ENCODE peak calls at places on chromosomes 12 and 14, in five cellular contexts. W is K562, J is SK-N-SH, N is HepG2, S is GM12878. Z is an unnamed sample.

GRCh38 chr14:47959753-47960152 is 284.3 kb upstream of the MDGA2 start:
- DNase-seq in J (no peak), W (no peak), N (no peak), S (no peak), Z (no peak)

GRCh38 chr12:105933671-105934665 is 204.8 kb downstream of the NUAK1 start:
- DNase-seq in S (no peak), W (no peak), N (no peak), J (peak), Z (no peak)

GRCh38 chr12:109949089-109949488 is 47.1 kb downstream of the GIT2 start:
- DNase-seq in N (peak), J (no peak), W (no peak), S (no peak), Z (no peak)

GRCh38 chr12:101939856-101940265 is 62.5 kb downstream of the DRAM1 start:
- DNase-seq in N (peak), S (no peak), W (peak), J (peak), Z (peak)

GRCh38 chr12:47273191-47273626 is 193.4 kb upstream of the AMIGO2 start:
- DNase-seq in W (no peak), S (no peak), N (no peak), J (no peak), Z (no peak)

GRCh38 chr12:132162508-132163031 is 18.3 kb downstream of the NOC4L start:
- DNase-seq in N (no peak), J (peak), W (no peak), S (no peak), Z (no peak)

GRCh38 chr14:103070971-103071542 is 13.0 kb upstream of the LBHD2 start:
- DNase-seq in W (no peak), J (no peak), N (no peak), S (no peak), Z (no peak)

GRCh38 chr12:24039113-24039525 is 89.6 kb upstream of the SOX5 start:
- DNase-seq in J (no peak), S (no peak), W (no peak), N (peak), Z (no peak)

GRCh38 chr14:64726585-64726890 is 22.3 kb downstream of the PLEKHG3 start:
- DNase-seq in N (no peak), W (no peak), J (no peak), S (no peak), Z (no peak)

GRCh38 chr12:14618990-14619389 is 51.3 kb upstream of the PLBD1 start:
- DNase-seq in J (peak), N (no peak), S (no peak), W (no peak), Z (no peak)

GRCh38 chr12:3655331-3655900 is 97.5 kb downstream of the CRACR2A start:
- DNase-seq in J (peak), N (peak), W (peak), S (no peak), Z (peak)

GRCh38 chr12:109467978-109468676 is 9.0 kb downstream of the KCTD10 start:
- DNase-seq in N (no peak), S (no peak), W (peak), J (no peak), Z (no peak)

GRCh38 chr12:122862110-122862634 is 26.9 kb downstream of the HIP1R start:
- DNase-seq in N (no peak), S (no peak), J (peak), W (no peak), Z (no peak)

GRCh38 chr12:55736780-55737580 is 5.9 kb upstream of the GDF11 start:
- DNase-seq in S (no peak), W (peak), N (peak), J (peak), Z (peak)

GRCh38 chr14:39182770-39183684 is 8.0 kb downstream of the PNN start:
- DNase-seq in N (no peak), S (no peak), J (no peak), W (no peak), Z (no peak)

GRCh38 chr12:46111727-46112126 is 121.4 kb upstream of the SCAF11 start:
- DNase-seq in S (no peak), J (no peak), N (no peak), W (no peak), Z (no peak)

GRCh38 chr14:71405676-71406075 is 498.4 kb downstream of the PCNX1 start:
- DNase-seq in S (no peak), W (no peak), N (no peak), J (no peak), Z (no peak)

GRCh38 chr12:3202734-3203446 is 125.7 kb downstream of the TSPAN9 start:
- DNase-seq in S (no peak), J (peak), N (peak), W (peak), Z (peak)

GRCh38 chr14:38143651-38144505 is 63.8 kb upstream of the SSTR1 start:
- DNase-seq in W (no peak), S (no peak), N (no peak), J (no peak), Z (no peak)

GRCh38 chr12:67039995-67040860 is 228.9 kb upstream of the CAND1 start:
- DNase-seq in W (no peak), S (no peak), N (no peak), J (no peak), Z (no peak)

GRCh38 chr12:82855872-82856271 is 169.2 kb downstream of the TMTC2 start:
- DNase-seq in N (no peak), J (no peak), W (no peak), S (no peak), Z (no peak)

GRCh38 chr12:119412811-119413794 is 78.6 kb downstream of the CCDC60 start:
- DNase-seq in W (peak), S (no peak), N (peak), J (peak), Z (peak)

GRCh38 chr14:73686901-73687300 is 27.3 kb downstream of the PNMA1 start:
- DNase-seq in W (no peak), S (no peak), J (no peak), N (no peak), Z (no peak)

GRCh38 chr12:53844989-53845836 is 93.4 kb upstream of the HOXC13 start:
- DNase-seq in W (no peak), J (no peak), N (no peak), S (no peak), Z (no peak)

GRCh38 chr14:50083467-50084337 is 32.7 kb downstream of the VCPKMT start:
- DNase-seq in S (no peak), J (no peak), N (no peak), W (no peak), Z (no peak)

GRCh38 chr12:52428121-52428520 is 6.0 kb downstream of the KRT75 start:
- DNase-seq in N (no peak), J (no peak), W (no peak), S (no peak), Z (no peak)

GRCh38 chr14:93970967-93971634 is 5.3 kb downstream of the ASB2 start:
- DNase-seq in N (no peak), J (no peak), S (no peak), W (no peak), Z (no peak)

GRCh38 chr12:89954259-89954658 is 245.6 kb upstream of the ATP2B1 start:
- DNase-seq in S (no peak), J (no peak), W (no peak), N (no peak), Z (no peak)

GRCh38 chr12:89960607-89961394 is 252.2 kb upstream of the ATP2B1 start:
- DNase-seq in J (no peak), N (no peak), S (no peak), W (no peak), Z (no peak)

GRCh38 chr12:89960011-89960507 is 251.4 kb upstream of the ATP2B1 start:
- DNase-seq in J (no peak), S (peak), W (no peak), N (no peak), Z (no peak)

GRCh38 chr12:89962648-89963047 is 254.0 kb upstream of the ATP2B1 start:
- DNase-seq in W (no peak), N (no peak), J (no peak), S (no peak), Z (no peak)

GRCh38 chr12:89959188-89959587 is 250.6 kb upstream of the ATP2B1 start:
- DNase-seq in N (no peak), W (no peak), S (no peak), J (no peak), Z (no peak)
- TF ChIP-seq REST in N (no peak), W (no peak), S (no peak), J (no peak), Z (no peak)

GRCh38 chr12:96431067-96431466 is 30.8 kb upstream of the CDK17 start:
- DNase-seq in J (no peak), W (no peak), N (no peak), S (no peak), Z (no peak)

GRCh38 chr12:96438330-96438729 is 38.1 kb upstream of the CDK17 start:
- DNase-seq in W (no peak), S (no peak), N (no peak), J (no peak), Z (no peak)

GRCh38 chr12:96436366-96437295 is 36.4 kb upstream of the CDK17 start:
- DNase-seq in J (no peak), S (no peak), W (no peak), N (no peak), Z (no peak)

DNA sequence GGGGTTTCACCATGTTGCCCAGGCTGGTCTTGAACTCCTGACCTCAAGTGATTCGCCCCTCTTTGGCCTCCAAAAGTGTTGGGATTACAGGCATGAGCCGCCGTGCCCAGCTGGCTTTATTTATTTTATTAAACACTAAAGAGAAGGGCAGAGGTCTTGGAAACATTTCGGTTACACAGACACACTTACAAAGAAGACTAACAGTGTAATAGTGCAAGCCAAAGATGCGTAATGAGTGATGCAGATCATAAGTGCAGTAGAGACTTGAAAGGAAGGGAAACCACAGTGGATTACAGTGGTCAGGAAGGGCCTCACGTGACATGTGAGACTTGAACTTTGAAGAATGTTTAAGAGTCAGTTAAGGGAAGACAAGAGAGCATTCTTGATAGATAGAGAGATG is 33.9 kb upstream of the CDK17 start:
- DNase-seq in S (no peak), W (no peak), J (no peak), N (no peak), Z (peak)
- TF ChIP-seq GABPA in S (no peak), W (no peak), J (no peak), N (no peak), Z (no peak)

DNA sequence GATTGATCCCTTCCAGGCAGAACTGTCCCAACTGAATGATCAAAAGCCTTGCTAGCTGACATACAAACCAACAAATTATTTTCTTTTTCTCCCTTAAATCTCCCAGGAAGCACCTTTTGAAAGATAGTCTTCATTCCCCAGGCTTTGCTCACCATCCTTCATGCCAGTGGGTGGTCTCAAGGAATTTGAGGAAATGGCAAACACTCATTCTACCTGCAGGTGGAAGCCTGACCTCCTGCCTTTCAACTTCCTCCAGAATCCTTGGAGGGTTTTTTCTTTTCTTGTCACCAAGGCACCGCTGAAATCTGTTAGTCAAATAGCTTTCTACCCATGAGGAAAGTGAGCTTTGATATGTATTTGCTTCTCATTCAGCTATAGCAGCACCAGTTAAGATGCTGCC is 128.5 kb downstream of the WIF1 start:
- DNase-seq in J (no peak), S (no peak), W (no peak), N (no peak), Z (no peak)
- TF ChIP-seq REST in J (no peak), S (no peak), W (no peak), N (no peak), Z (no peak)

GRCh38 chr14:105197274-105197673 is 16.2 kb upstream of the NUDT14 start:
- DNase-seq in N (no peak), S (no peak), J (no peak), W (no peak), Z (no peak)
- TF ChIP-seq GABPA in N (no peak), S (no peak), J (no peak), W (no peak), Z (no peak)

GRCh38 chr14:91038439-91038838 is 22.0 kb downstream of the RPS6KA5 start:
- DNase-seq in W (no peak), N (no peak), S (no peak), J (no peak), Z (peak)
- TF ChIP-seq REST in W (no peak), N (no peak), S (no peak), J (no peak), Z (no peak)

GRCh38 chr14:54194501-54194900 is 202.3 kb upstream of the CDKN3 start:
- DNase-seq in N (no peak), S (no peak), W (no peak), J (no peak), Z (no peak)
- TF ChIP-seq GABPA in N (no peak), S (no peak), W (no peak), J (no peak), Z (no peak)

DNA sequence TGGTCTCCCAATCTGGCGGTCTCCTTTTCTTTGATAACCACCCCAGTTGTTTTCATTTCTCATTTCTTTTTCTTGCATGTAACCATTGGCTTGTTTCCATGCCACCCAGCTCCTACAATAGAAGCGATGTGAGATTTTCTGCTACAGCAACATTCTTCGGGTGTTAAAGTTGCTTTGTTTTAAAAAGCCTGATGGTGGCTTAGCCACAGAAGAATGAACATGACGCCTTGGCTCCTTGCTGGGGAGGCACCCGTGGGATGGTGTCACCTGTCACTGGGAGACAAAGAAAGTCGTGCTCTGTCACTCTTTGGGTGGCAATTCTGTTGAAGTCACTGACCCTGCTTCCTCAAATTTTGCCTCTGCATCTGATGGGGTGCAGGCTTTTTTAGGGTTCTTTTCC is 265.1 kb upstream of the TBX3 start:
- DNase-seq in W (no peak), J (no peak), N (no peak), S (no peak), Z (no peak)
- TF ChIP-seq REST in W (no peak), J (no peak), N (no peak), S (no peak), Z (no peak)

GRCh38 chr12:68240975-68241374 is 12.4 kb downstream of the IL22 start:
- DNase-seq in J (no peak), W (no peak), S (peak), N (no peak), Z (no peak)
- TF ChIP-seq GABPA in J (no peak), W (no peak), S (peak), N (no peak), Z (no peak)

DNA sequence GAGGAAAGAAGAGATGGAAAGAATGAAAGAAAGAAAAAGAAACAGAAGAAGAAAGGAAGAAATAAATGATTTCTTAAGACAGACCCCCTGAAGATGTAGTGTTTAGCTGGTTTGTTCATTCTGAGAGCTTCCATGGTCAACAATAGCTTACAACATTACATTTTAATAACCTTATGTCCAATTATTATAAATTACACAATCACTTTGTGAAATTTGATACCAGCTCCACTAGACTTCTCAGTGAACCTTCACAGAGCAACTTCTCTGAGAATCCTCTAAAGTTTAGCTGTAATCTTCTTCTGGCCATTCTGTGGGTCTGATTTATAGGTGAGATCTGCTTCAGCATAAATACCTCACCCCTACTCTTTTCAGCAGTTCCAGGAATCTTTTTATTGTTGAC is 27.9 kb downstream of the SIX1 start:
- DNase-seq in J (no peak), W (no peak), S (no peak), N (no peak), Z (no peak)
- TF ChIP-seq REST in J (no peak), W (no peak), S (no peak), N (no peak), Z (no peak)

DNA sequence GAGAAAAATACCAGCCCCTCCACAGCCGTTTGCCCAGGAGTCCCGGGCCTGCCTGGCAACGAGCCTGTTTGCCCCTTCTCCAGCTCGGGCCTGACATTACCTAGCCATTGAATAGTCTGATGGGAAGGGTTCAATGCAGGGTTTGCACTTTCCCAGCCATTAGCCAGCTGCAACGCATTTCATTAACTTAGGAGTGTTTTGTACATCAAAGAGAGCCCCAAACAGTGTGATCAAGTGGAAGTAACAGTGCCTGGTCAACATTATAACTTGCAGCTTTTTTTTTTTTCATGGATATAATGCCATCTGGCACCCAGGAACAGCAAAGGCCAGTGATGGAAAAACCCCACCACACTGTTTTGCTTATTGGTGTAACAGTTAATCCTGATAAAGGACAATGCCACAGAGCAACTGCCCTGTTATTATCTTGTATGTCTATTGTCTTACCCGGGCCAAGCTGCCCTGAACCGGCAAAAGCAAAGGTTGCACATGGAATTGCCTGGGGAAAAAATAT is 38.0 kb downstream of the BTG1 start:
- DNase-seq in J (peak), W (no peak), N (no peak), S (no peak), Z (no peak)
- TF ChIP-seq GABPA in J (no peak), W (no peak), N (no peak), S (no peak), Z (no peak)